ENCODE peak calls at places on chromosomes 2 and 18, in five cellular contexts. E is fibroblast of pulmonary artery, C is body of pancreas, Y is cardiac fibroblast, G is HCT116. K is an unnamed sample.

GRCh38 chr2:64866797-64867196 is 122.4 kb upstream of the SLC1A4 start:
- DNase-seq in C (no peak), Y (peak), G (no peak), E (peak), K (peak)

GRCh38 chr18:63376493-63377053 is 9.6 kb upstream of the KDSR start:
- DNase-seq in Y (peak), C (no peak), G (no peak), E (peak), K (peak)

GRCh38 chr2:40034198-40034597 is 255.1 kb upstream of the THUMPD2 start:
- DNase-seq in E (peak), C (no peak), G (no peak), Y (peak), K (peak)

GRCh38 chr2:102717308-102718018 is 44.4 kb upstream of the TMEM182 start:
- DNase-seq in E (peak), Y (peak), C (no peak), G (no peak), K (peak)

GRCh38 chr18:28153485-28154065 is 23.4 kb downstream of the CDH2 start:
- DNase-seq in E (no peak), Y (no peak), C (no peak), G (no peak), K (peak)

GRCh38 chr18:76405280-76405679 is 89.8 kb downstream of the ZNF516 start:
- DNase-seq in C (no peak), Y (no peak), E (no peak), G (no peak), K (no peak)

GRCh38 chr18:67966224-67966623 is 449.7 kb upstream of the DSEL start:
- DNase-seq in Y (no peak), E (no peak), G (no peak), C (no peak), K (no peak)

GRCh38 chr2:95312543-95313205 is 15.5 kb downstream of the KCNIP3 start:
- DNase-seq in C (no peak), E (no peak), Y (no peak), G (no peak), K (no peak)

GRCh38 chr2:99984781-99985525 is 157.4 kb downstream of the AFF3 start:
- DNase-seq in Y (peak), G (no peak), C (no peak), E (no peak), K (no peak)

GRCh38 chr2:11753452-11753885 is 7.0 kb downstream of the LPIN1 start:
- DNase-seq in G (no peak), C (peak), E (no peak), Y (no peak), K (no peak)

GRCh38 chr2:25341031-25341727 is 546 bp downstream of the DNMT3A start:
- DNase-seq in E (no peak), Y (no peak), C (peak), G (no peak), K (peak)

GRCh38 chr18:1797265-1797664 is 774.0 kb downstream of the METTL4 start:
- DNase-seq in G (no peak), C (no peak), Y (no peak), E (no peak), K (no peak)

GRCh38 chr2:227370791-227371312 is 8.3 kb downstream of the TM4SF20 start:
- DNase-seq in C (peak), E (peak), G (no peak), Y (peak), K (peak)

GRCh38 chr2:232368311-232368731 is 10.2 kb upstream of the ALPP start:
- DNase-seq in C (no peak), Y (no peak), E (no peak), G (no peak), K (peak)

GRCh38 chr2:196987654-196988364 is 61.3 kb upstream of the PGAP1 start:
- DNase-seq in Y (peak), C (peak), G (peak), E (peak), K (peak)

DNA sequence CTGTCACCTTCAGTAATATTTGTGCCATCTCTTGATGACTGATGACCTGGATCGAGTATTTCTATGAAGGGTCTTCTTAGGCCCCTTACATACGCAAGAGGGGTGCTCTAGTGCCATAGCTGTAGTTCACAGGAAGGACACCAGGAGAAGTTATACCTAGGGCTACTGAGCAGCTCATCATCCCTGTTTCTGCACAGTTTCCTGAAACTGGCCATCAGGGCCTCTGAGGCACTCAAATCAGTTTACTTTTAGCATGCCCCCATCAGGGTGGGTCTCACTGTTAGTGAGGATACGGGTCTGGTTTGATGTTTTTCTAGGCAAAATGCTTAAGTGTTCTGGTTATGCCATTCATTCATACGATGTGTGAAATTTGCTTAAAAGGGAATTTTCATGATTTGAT is 20.0 kb upstream of the FBLN7 start:
- DNase-seq in C (no peak), Y (no peak), E (no peak), G (no peak), K (no peak)
- TF ChIP-seq CTCF in C (no peak), Y (peak), E (peak), G (no peak), K (peak)

GRCh38 chr2:202965810-202966454 is 48.7 kb upstream of the NBEAL1 start:
- DNase-seq in Y (peak), C (no peak), E (peak), G (peak), K (peak)
- H3K4me3 ChIP-seq in Y (no peak), C (no peak), E (no peak), G (peak), K (no peak)

GRCh38 chr2:161238559-161239415 is 69.4 kb upstream of the PSMD14 start:
- DNase-seq in C (peak), Y (peak), G (no peak), E (peak), K (peak)
- TF ChIP-seq CTCF in C (no peak), Y (no peak), G (no peak), E (no peak), K (no peak)

GRCh38 chr2:148527488-148528340 is 116.8 kb upstream of the EPC2 start:
- DNase-seq in C (no peak), E (no peak), G (no peak), Y (no peak), K (no peak)
- H3K4me3 ChIP-seq in C (no peak), E (no peak), G (no peak), Y (no peak), K (no peak)

DNA sequence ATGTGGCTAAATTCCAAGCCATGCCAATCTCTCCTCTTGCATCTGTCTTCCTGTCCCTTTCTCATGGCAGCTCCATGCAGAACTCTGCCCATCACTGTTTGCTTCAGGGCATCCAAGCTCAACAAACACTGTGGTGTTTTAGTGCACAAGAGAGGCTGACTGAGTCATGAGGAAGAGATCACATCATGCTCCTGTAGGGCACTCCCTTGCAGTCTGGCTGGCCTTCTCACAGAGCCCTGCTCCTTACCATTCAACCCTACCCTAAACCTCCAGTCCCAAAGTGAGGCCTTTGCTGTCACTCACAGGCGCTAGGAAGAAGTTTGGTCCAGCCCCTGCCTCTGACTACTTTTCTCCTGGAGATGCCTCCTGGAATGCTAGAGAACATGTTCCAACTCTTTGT is 194.0 kb downstream of the LRATD1 start:
- DNase-seq in E (no peak), C (no peak), Y (no peak), G (no peak), K (no peak)
- TF ChIP-seq CTCF in E (no peak), C (no peak), Y (no peak), G (no peak), K (no peak)

DNA sequence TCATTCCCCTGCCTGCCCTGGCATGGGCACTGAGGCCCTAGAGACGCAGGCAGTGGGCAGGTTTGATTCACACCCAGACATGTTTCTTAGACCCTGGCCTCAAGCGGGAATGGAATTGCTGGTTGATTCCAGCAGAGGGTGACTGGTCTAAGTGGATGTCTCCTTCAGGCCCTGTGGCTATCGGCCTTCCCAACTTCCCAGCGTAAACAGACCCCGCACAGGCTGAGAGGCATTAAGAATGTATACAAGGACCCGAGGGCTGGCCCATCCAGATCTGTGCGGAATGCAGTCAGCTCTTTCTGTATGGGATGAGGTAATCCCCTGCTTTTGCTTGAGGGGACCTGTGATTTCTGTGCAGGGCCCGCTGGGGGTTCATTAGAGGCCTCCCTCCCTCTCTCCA is 6.4 kb downstream of the ACKR3 start:
- DNase-seq in C (peak), G (no peak), Y (no peak), E (no peak), K (no peak)
- H3K4me3 ChIP-seq in C (no peak), G (no peak), Y (no peak), E (no peak), K (no peak)

GRCh38 chr2:182907081-182907830 is 40.8 kb upstream of the FRZB start:
- DNase-seq in Y (peak), C (no peak), E (no peak), G (no peak), K (no peak)
- TF ChIP-seq CTCF in Y (no peak), C (no peak), E (no peak), G (no peak), K (no peak)

K was measured in foreskin fibroblast.